ENCODE peak calls at places on chromosomes 2 and 18, in four cellular contexts. N, H, D and W are unnamed samples.

GRCh38 chr2:232522014-232522854 is 2.0 kb downstream of the PRSS56 start:
- DNase-seq in D (no peak), H (peak; percentile 26), N (peak; percentile 90), W (peak; percentile 38)

GRCh38 chr2:28558918-28559317 is 63.1 kb downstream of the PLB1 start:
- DNase-seq in H (peak; percentile 14), N (no peak), D (peak; percentile 32), W (peak; percentile 47)

GRCh38 chr2:45643543-45644542 is 7.6 kb upstream of the PRKCE start:
- DNase-seq in N (peak; percentile 95), H (peak; percentile 58), D (peak; percentile 45), W (peak; percentile 52)

GRCh38 chr18:2880473-2880872 is 33.7 kb downstream of the EMILIN2 start:
- DNase-seq in D (no peak), N (no peak), H (no peak), W (no peak)

GRCh38 chr2:159571540-159572260 is 44.6 kb downstream of the BAZ2B start:
- DNase-seq in D (no peak), N (no peak), H (no peak), W (no peak)

GRCh38 chr18:23943903-23944624 is 70.5 kb upstream of the TTC39C start:
- DNase-seq in D (peak; percentile 82), H (peak; percentile 67), N (no peak), W (no peak)

GRCh38 chr2:54942373-54942772 is 107.9 kb downstream of the RTN4 start:
- DNase-seq in D (no peak), H (no peak), N (peak; percentile 57), W (no peak)

GRCh38 chr2:235936493-235936892 is 231.7 kb downstream of the GBX2 start:
- DNase-seq in N (no peak), D (no peak), H (peak; percentile 25), W (no peak)

GRCh38 chr2:170161516-170162260 is 16.3 kb upstream of the MYO3B start:
- DNase-seq in D (no peak), N (no peak), H (no peak), W (no peak)

GRCh38 chr2:202716953-202717597 is 82.3 kb downstream of the FAM117B start:
- DNase-seq in D (no peak), N (no peak), H (no peak), W (peak; percentile 83)

GRCh38 chr18:76493213-76494107 is 1.6 kb downstream of the ZNF516 start:
- DNase-seq in D (no peak), H (peak; percentile 39), N (no peak), W (peak; percentile 50)
- TF ChIP-seq CTCF in D (no peak), H (no peak), N (no peak), W (no peak)

GRCh38 chr2:148022351-148022750 is 1.5 kb downstream of the MBD5 start:
- DNase-seq in D (peak; percentile 21), H (no peak), N (no peak), W (peak; percentile 5)
- H3K4me3 ChIP-seq in D (peak overlapping the region; percentile 88), H (peak overlapping the region; percentile 67), N (peak overlapping the region; percentile 70), W (peak overlapping the region; percentile 88)

DNA sequence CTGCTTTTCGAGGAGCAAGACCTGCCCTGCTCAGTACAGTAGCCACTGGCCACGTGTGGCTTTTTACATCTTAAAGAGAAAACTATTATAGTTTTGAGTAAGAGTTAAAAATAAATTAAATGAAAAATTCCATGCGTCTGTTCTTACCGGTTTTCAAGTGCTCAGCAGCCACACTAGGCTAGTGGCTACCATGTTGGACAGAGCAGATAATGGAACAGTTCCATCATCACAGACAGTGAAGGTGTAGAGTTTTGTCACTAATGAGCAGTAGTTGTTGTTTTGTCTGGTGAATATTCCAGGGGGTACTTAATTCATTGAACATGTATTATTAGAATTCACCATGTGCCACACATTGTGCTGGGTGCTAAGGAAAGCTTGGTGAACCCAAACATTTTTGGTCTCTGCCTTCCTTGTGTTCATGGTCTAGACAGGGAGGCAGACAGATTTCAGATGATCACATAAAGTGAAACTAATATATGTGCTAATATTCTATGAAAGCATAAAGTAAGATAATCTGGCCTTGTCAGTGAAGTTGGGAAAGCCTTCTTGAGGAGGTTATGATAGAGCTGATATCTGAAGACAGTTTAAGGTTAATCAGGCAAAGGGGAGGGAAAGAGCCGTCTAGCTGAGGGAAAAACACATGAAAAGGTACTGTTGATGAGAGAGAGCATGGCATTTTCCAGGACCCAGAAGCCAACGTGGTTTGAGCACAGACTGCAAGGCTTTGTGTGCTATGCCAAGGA is 1.4 kb downstream of the ALMS1 start:
- DNase-seq in N (no peak), H (no peak), D (peak; percentile 2), W (no peak)
- TF ChIP-seq CTCF in N (no peak), H (no peak), D (no peak), W (no peak)

DNA sequence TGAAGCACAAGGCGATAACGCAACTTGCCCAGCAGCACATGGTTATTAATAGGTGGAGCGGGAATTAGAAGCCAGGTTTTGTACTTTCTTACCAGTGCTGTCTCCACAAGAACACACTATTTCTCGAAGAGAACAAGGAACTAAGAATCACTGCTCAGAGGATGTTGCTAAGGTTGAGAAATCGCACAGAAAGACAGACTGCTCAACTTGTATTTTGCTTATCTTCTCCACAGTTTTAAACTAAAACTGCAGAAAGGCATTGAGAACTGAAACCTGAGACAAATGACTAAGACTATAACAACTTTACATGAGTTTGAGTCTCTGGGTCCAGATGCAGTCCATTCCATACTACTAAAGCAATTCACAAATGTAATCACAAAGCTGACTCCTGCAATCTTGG is 6.2 kb downstream of the PRKD3 start:
- DNase-seq in N (no peak), H (peak; percentile 57), D (peak; percentile 89), W (no peak)
- H3K4me3 ChIP-seq in N (no peak overlapping the region), H (no peak overlapping the region), D (peak overlapping the region; percentile 25), W (no peak overlapping the region)

GRCh38 chr18:54233228-54233625 is 8.8 kb upstream of the MBD2 start:
- DNase-seq in H (peak; percentile 62), N (no peak), D (no peak), W (peak; percentile 91)
- TF ChIP-seq CTCF in H (no peak), N (no peak), D (no peak), W (no peak)

DNA sequence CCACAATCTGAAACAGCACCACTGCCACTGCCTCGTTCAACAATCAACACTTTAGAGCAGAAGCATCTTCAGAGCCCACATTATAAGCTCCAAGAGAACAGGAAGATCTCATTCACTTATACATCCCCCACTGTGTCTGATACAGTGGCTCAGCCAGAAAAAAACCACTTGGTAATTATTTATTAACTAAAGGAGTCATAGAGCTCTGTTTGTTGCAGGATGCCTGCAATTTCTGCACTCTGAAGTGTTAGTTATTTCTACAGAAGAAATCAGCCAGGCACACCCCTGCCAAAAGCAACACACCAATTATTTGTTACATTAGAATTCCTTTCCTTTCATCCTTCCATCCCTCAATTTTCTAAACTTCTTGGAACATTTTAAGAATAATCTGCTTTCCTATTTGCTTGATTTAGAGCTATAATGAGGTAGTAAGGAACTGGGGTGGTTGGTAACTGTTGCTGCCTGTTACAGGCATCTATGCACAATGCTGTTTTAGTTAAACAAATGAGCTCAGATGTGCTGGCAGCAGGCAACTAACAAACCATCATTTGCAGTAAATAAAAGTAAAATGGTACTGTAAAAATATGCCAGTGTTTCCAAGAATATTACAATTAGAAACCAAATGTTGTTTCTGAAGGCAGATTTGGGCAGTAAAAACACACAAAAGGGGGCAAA is 59.9 kb downstream of the DYM start:
- DNase-seq in D (peak; percentile 33), H (no peak), N (no peak), W (no peak)
- H3K4me3 ChIP-seq in D (no peak overlapping the region), H (no peak overlapping the region), N (no peak overlapping the region), W (no peak overlapping the region)

DNA sequence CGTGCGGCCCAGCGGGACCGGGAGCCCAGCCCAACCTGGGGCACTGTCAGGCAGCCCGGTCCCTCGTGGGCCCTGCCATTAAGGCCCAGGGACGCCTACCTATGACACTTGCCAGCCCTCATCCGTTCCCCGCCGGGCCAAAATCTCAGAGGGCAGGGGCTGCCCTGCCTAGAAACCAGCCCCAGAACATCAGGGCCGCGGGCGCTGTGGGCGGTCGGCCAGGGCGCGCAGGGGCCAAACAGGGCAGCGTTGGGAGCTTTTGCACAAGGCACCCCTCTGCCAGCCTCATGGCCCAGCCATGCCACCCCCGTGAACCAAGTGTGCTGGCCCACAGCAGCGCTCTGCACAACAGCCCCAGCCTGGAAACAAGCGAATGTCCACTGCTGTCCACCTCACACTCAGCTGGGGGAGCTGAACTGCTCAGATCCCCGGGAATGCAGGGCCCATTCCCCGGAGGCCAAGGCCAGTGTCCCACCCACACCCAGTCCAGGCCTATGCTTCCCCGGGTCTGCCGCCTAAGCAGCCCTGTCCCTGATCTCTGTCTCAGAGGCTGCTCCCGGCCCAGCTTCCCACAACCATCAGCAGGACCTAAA is 3.5 kb upstream of the NEURL3 start:
- DNase-seq in N (no peak), D (no peak), H (no peak), W (no peak)
- TF ChIP-seq CTCF in N (no peak), D (no peak), H (no peak), W (no peak)

DNA sequence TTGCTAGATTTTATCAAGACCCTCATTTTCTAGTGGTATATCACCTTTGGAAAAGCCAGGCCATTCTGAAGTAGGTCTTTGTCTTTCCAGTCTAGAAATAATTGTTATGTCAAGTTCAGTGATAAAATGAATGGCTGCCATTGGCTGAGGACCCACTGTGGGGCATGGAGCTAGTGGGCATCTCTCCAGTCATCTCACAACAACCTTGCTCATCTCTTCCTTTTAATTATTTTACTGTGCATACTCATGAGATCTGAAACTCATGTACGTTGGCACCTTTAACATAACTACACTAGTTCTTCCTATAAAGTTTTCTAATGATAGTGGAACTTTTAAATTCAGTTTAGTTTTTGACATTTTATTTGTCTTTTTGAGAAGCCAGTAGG is 240.9 kb downstream of the SLC8A1 start:
- DNase-seq in D (no peak), N (no peak), H (no peak), W (no peak)
- H3K4me3 ChIP-seq in D (no peak overlapping the region), N (no peak overlapping the region), H (no peak overlapping the region), W (no peak overlapping the region)

GRCh38 chr2:42792583-42793313 is at the start of gene HAAO:
- DNase-seq in H (no peak), N (peak; percentile 86), D (no peak), W (peak; percentile 17)

GRCh38 chr2:42795275-42795674 is 2.9 kb upstream of the HAAO start:
- DNase-seq in N (no peak), H (no peak), D (no peak), W (no peak)

GRCh38 chr2:42793314-42794270 is 1.2 kb upstream of the HAAO start:
- DNase-seq in H (no peak), D (no peak), N (no peak), W (no peak)

GRCh38 chr2:42795871-42796301 is 3.5 kb upstream of the HAAO start:
- DNase-seq in D (peak; percentile 65), N (peak; percentile 49), H (peak; percentile 55), W (peak; percentile 93)

GRCh38 chr2:42794271-42795046 is 2.1 kb upstream of the HAAO start:
- DNase-seq in N (peak; percentile 55), D (peak; percentile 38), H (peak; percentile 44), W (no peak)
- TF ChIP-seq CTCF in N (no peak), D (peak; percentile 14), H (peak; percentile 57), W (no peak)